ENCODE peak calls at places on chromosomes 1 and 21, in six cellular contexts. O is kidney tubule cell; M is RWPE1; N is stimulated activated CD4-positive, alpha-beta T cell treated with anti-CD3 and anti-CD28 coated beads, Interleukin-1b, Interleukin-23, amount 100 ng/mL, for 24 hours; J is epithelial cell of esophagus; I is fibroblast of mammary gland. Z is an unnamed sample.

GRCh38 chr21:24045775-24046215 is 1561.5 kb downstream of the MRPL39 start:
- DNase-seq in N (no peak), J (no peak), I (peak; percentile 86), O (peak; percentile 87), M (peak; percentile 2), Z (no peak)

GRCh38 chr1:214476229-214476957 is 75.0 kb downstream of the PTPN14 start:
- DNase-seq in M (peak; percentile 54), I (no peak), N (no peak), O (no peak), J (peak; percentile 76), Z (peak; percentile 77)

GRCh38 chr1:6859415-6860343 is 74.4 kb downstream of the CAMTA1 start:
- DNase-seq in N (no peak), O (peak; percentile 93), M (peak; percentile 65), J (peak; percentile 92), I (peak; percentile 98), Z (peak; percentile 85)

GRCh38 chr1:159188375-159188788 is 16.3 kb upstream of the ACKR1 start:
- DNase-seq in M (peak; percentile 34), N (no peak), O (peak; percentile 49), J (peak; percentile 59), I (peak; percentile 47), Z (no peak)

GRCh38 chr21:34029724-34030528 is 43.5 kb upstream of the MRPS6 start:
- DNase-seq in N (no peak), O (peak; percentile 66), I (peak; percentile 90), J (peak; percentile 94), M (peak; percentile 65), Z (peak; percentile 75)

GRCh38 chr1:160101037-160101716 is 2.8 kb upstream of the IGSF8 start:
- DNase-seq in O (peak; percentile 78), J (peak; percentile 70), M (peak; percentile 75), I (peak; percentile 63), N (peak; percentile 34), Z (peak; percentile 51)

GRCh38 chr1:18166341-18166740 is 58.7 kb downstream of the IGSF21 start:
- DNase-seq in O (no peak), J (no peak), N (no peak), M (no peak), I (no peak), Z (no peak)

GRCh38 chr1:180365039-180365438 is 135.0 kb downstream of the LHX4 start:
- DNase-seq in N (no peak), I (peak; percentile 11), M (no peak), J (peak; percentile 7), O (no peak), Z (no peak)

GRCh38 chr1:153532769-153533599 is 2.8 kb downstream of the S100A6 start:
- DNase-seq in J (peak; percentile 86), N (no peak), O (peak; percentile 84), M (peak; percentile 74), I (peak; percentile 90), Z (peak; percentile 76)

GRCh38 chr1:237012789-237013383 is 8.6 kb upstream of the MT1HL1 start:
- DNase-seq in J (peak; percentile 25), N (no peak), M (peak; percentile 27), I (no peak), O (peak; percentile 92), Z (peak; percentile 5)

GRCh38 chr1:66258404-66259105 is 275.4 kb upstream of the SGIP1 start:
- DNase-seq in M (no peak), I (peak; percentile 34), J (no peak), N (no peak), O (no peak), Z (no peak)

Z was measured in mammary epithelial cell.